ENCODE peak calls at places on chromosomes 12 and 14, in five cellular contexts. Y is AG04449, A is AG09319, B is gastrocnemius medialis, Q is neural progenitor cell. X is an unnamed sample.

GRCh38 chr14:63308723-63309317 is 9.9 kb downstream of the GPHB5 start:
- DNase-seq in B (no peak), A (no peak), Y (no peak), Q (peak; percentile 63), X (no peak)

GRCh38 chr12:25347716-25348261 is 97.1 kb upstream of the KRAS start:
- DNase-seq in Q (no peak), B (no peak), Y (no peak), A (no peak), X (no peak)

GRCh38 chr12:27332407-27333310 is at the start of gene BMAL2:
- DNase-seq in Y (no peak), Q (peak; percentile 85), A (no peak), B (no peak), X (no peak)

GRCh38 chr12:49791156-49791555 is 37.1 kb downstream of the NCKAP5L start:
- DNase-seq in A (no peak), Y (no peak), B (no peak), Q (no peak), X (no peak)

GRCh38 chr12:76008438-76008837 is 23.1 kb downstream of the PHLDA1 start:
- DNase-seq in A (no peak), B (no peak), Y (no peak), Q (no peak), X (no peak)

GRCh38 chr14:96676161-96676560 is 121.0 kb upstream of the VRK1 start:
- DNase-seq in Y (no peak), B (no peak), A (no peak), Q (no peak), X (peak; percentile 30)

GRCh38 chr12:58433969-58434368 is 486.3 kb downstream of the LRIG3 start:
- DNase-seq in Q (no peak), A (no peak), Y (no peak), B (no peak), X (no peak)

GRCh38 chr12:93089805-93090569 is 160.9 kb upstream of the EEA1 start:
- DNase-seq in Q (no peak), Y (peak; percentile 56), A (no peak), B (no peak), X (peak; percentile 89)

GRCh38 chr12:46507766-46508165 is 135.2 kb upstream of the SLC38A2 start:
- DNase-seq in B (no peak), Y (no peak), Q (no peak), A (no peak), X (peak; percentile 13)

GRCh38 chr12:112148031-112148513 is 22.7 kb downstream of the TRAFD1 start:
- DNase-seq in Y (peak; percentile 17), B (no peak), Q (no peak), A (no peak), X (no peak)

GRCh38 chr14:36996133-36996856 is 176.1 kb downstream of the SLC25A21 start:
- DNase-seq in Y (no peak), B (no peak), A (no peak), Q (no peak), X (no peak)

GRCh38 chr14:85764809-85765208 is 234.9 kb downstream of the FLRT2 start:
- DNase-seq in B (no peak), Q (no peak), Y (no peak), A (no peak), X (no peak)

GRCh38 chr14:86533834-86534233 is 1003.9 kb downstream of the FLRT2 start:
- DNase-seq in Y (no peak), A (no peak), B (no peak), Q (no peak), X (no peak)

GRCh38 chr12:31922341-31923062 is 36.7 kb upstream of the RESF1 start:
- DNase-seq in B (no peak), Q (no peak), Y (no peak), A (no peak), X (no peak)

GRCh38 chr12:91098942-91099341 is 12.4 kb downstream of the LUM start:
- DNase-seq in Q (no peak), B (peak; percentile 3), Y (peak; percentile 78), A (peak; percentile 71), X (peak; percentile 80)

GRCh38 chr14:63443361-63443760 is 99.8 kb downstream of the PPP2R5E start:
- DNase-seq in A (no peak), B (no peak), Y (no peak), Q (no peak), X (no peak)

GRCh38 chr14:83290447-83290846 is 1756.8 kb upstream of the SEL1L start:
- DNase-seq in B (no peak), A (no peak), Q (no peak), Y (no peak), X (no peak)

GRCh38 chr12:4191642-4192041 is 81.9 kb upstream of the CCND2 start:
- DNase-seq in Y (no peak), A (no peak), Q (no peak), B (no peak), X (peak; percentile 22)

GRCh38 chr14:75469606-75470237 is 41.9 kb downstream of the JDP2 start:
- DNase-seq in Y (no peak), B (no peak), A (no peak), Q (no peak), X (no peak)

GRCh38 chr12:24062642-24063245 is 113.3 kb upstream of the SOX5 start:
- DNase-seq in B (no peak), Y (no peak), A (peak; percentile 23), Q (no peak), X (no peak)

GRCh38 chr12:53199700-53200099 is 7.4 kb downstream of the ITGB7 start:
- DNase-seq in A (no peak), B (no peak), Y (no peak), Q (no peak), X (no peak)

GRCh38 chr12:125431516-125431915 is 366.3 kb downstream of the AACS start:
- DNase-seq in Q (no peak), A (no peak), B (no peak), Y (no peak), X (no peak)

GRCh38 chr12:116673713-116674112 is 64.2 kb downstream of the SPRING1 start:
- DNase-seq in Y (no peak), A (no peak), Q (peak; percentile 34), B (no peak), X (no peak)
- TF ChIP-seq CTCF in Y (no peak), A (no peak), Q (peak; percentile 27), B (no peak), X (peak; percentile 42)

GRCh38 chr14:103089386-103090335 is 4.9 kb upstream of the EXOC3L4 start:
- DNase-seq in Y (no peak), Q (no peak), A (no peak), B (no peak), X (no peak)

GRCh38 chr14:103090481-103091020 is 4.0 kb upstream of the EXOC3L4 start:
- DNase-seq in Q (no peak), B (no peak), A (no peak), Y (no peak), X (no peak)

GRCh38 chr14:103091041-103091882 is 3.3 kb upstream of the EXOC3L4 start:
- DNase-seq in B (no peak), A (no peak), Y (no peak), Q (peak; percentile 84), X (no peak)

GRCh38 chr14:103093856-103094405 is 594 bp upstream of the EXOC3L4 start:
- DNase-seq in Y (no peak), Q (no peak), B (no peak), A (no peak), X (no peak)

GRCh38 chr14:103091883-103092222 is 2.7 kb upstream of the EXOC3L4 start:
- DNase-seq in Q (no peak), B (no peak), Y (no peak), A (no peak), X (no peak)
- TF ChIP-seq CTCF in Q (no peak), B (no peak), Y (no peak), A (no peak), X (no peak)

GRCh38 chr14:50859296-50859624 is 12.6 kb upstream of the ABHD12B start:
- DNase-seq in B (no peak), A (no peak), Y (no peak), Q (no peak), X (no peak)

GRCh38 chr14:50854521-50854920 is 17.3 kb upstream of the ABHD12B start:
- DNase-seq in B (no peak), A (no peak), Q (no peak), Y (no peak), X (no peak)

GRCh38 chr14:50856660-50857059 is 15.2 kb upstream of the ABHD12B start:
- DNase-seq in Y (no peak), Q (no peak), A (no peak), B (no peak), X (no peak)

GRCh38 chr14:50853891-50854290 is 18.0 kb upstream of the ABHD12B start:
- DNase-seq in B (no peak), A (no peak), Q (no peak), Y (no peak), X (no peak)

GRCh38 chr14:50855558-50855957 is 16.3 kb upstream of the ABHD12B start:
- DNase-seq in B (no peak), Q (no peak), Y (no peak), A (no peak), X (no peak)
- TF ChIP-seq CTCF in B (no peak), Q (no peak), Y (no peak), A (no peak), X (peak; percentile 29)

DNA sequence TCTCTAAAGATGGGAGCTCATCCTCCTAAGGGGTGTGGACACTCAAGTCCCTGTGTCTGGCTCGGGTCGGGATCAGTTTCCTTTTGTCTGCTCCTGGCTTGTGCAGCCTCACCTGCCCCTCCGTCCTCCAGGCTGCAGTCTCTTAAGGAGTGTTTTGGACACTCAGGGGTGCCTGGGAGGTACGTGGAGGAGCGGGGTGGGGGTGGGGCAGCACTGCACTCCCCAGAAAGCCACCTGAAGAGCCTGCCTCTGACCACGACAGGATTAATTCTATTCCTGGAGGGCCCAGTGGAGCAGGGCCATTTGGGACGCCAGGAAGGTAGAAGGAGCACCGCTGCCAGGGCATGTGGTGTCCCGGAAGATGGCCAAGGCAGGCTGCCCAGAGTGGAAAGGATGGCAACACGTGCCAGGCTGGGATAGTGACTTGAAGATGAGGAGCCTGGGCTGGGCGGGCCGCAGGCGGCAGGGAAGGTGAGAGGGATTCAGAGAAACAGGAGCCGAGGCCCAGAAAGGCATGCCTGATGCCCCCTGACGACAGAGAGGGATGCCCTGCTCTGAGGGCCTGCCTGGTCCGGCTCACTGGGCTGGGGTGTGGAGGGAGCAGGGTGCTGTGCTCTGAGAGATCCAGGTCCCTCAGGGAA is 14.8 kb upstream of the LRTM2 start:
- DNase-seq in Y (no peak), Q (no peak), B (peak; percentile 85), A (no peak), X (no peak)
- TF ChIP-seq CTCF in Y (no peak), Q (no peak), B (no peak), A (no peak), X (no peak)